ENCODE peak calls at places on chromosome 20, in eight cellular contexts. Y is SHP77, A is bronchial epithelial cell, G is A673, D is NCI-H1105, R is retinal pigment epithelial cell, Q is T-helper 17 cell, H is fibroblast of lung. L is an unnamed sample.

GRCh38 chr20:6767536-6768227 is at the start of gene BMP2:
- DNase-seq in A (no peak), H (peak; percentile 63), D (peak; percentile 66), G (peak; percentile 49), R (no peak), Y (peak; percentile 52), Q (no peak), L (peak; percentile 74)

GRCh38 chr20:59564171-59564570 is 40.2 kb upstream of the PHACTR3 start:
- DNase-seq in Q (no peak), R (no peak), H (no peak), Y (no peak), A (no peak), G (no peak), D (no peak), L (no peak)

GRCh38 chr20:41509801-41510200 is 108.4 kb downstream of the CHD6 start:
- DNase-seq in Q (no peak), R (no peak), Y (no peak), H (peak; percentile 61), A (peak; percentile 4), G (no peak), D (no peak), L (no peak)

GRCh38 chr20:35039146-35039545 is 53.5 kb downstream of the TRPC4AP start:
- DNase-seq in A (peak; percentile 86), H (no peak), D (no peak), G (no peak), Y (no peak), Q (no peak), R (no peak), L (no peak)

GRCh38 chr20:1005452-1006027 is 3.4 kb upstream of the RSPO4 start:
- DNase-seq in H (peak; percentile 2), R (peak; percentile 8), Q (no peak), A (peak; percentile 66), D (peak; percentile 17), Y (peak; percentile 7), G (peak; percentile 10), L (peak; percentile 21)

GRCh38 chr20:38536310-38536709 is 44.7 kb upstream of the ADIG start:
- DNase-seq in Q (no peak), H (peak; percentile 67), Y (no peak), G (no peak), A (peak; percentile 93), D (no peak), R (no peak), L (no peak)

GRCh38 chr20:22962567-22963439 is 72.3 kb upstream of the SSTR4 start:
- DNase-seq in Y (no peak), D (no peak), A (peak; percentile 87), R (no peak), Q (no peak), H (no peak), G (no peak), L (no peak)

GRCh38 chr20:63624486-63624885 is 2.4 kb downstream of the GMEB2 start:
- DNase-seq in H (peak; percentile 63), G (peak; percentile 89), D (no peak), Q (no peak), R (no peak), A (no peak), Y (no peak), L (no peak)

GRCh38 chr20:44491635-44492395 is 16.1 kb downstream of the TTPAL start:
- DNase-seq in G (no peak), D (no peak), Q (no peak), A (peak; percentile 14), Y (no peak), R (no peak), H (peak; percentile 69), L (no peak)

GRCh38 chr20:1825492-1825891 is 69.7 kb upstream of the SIRPA start:
- DNase-seq in A (peak; percentile 71), R (peak; percentile 69), G (no peak), H (peak; percentile 87), Y (no peak), D (no peak), Q (no peak), L (peak; percentile 11)

GRCh38 chr20:2692036-2692885 is at the start of gene EBF4:
- DNase-seq in Y (no peak), D (peak; percentile 32), Q (peak; percentile 25), R (no peak), H (peak; percentile 21), G (no peak), A (no peak), L (peak; percentile 31)

GRCh38 chr20:59043698-59044097 is 1.1 kb upstream of the PRELID3B start:
- DNase-seq in Q (no peak), Y (no peak), G (no peak), R (no peak), A (peak; percentile 55), D (no peak), H (no peak), L (no peak)

GRCh38 chr20:60055740-60056139 is 97.5 kb downstream of the CDH26 start:
- DNase-seq in G (peak; percentile 48), Q (peak; percentile 26), H (no peak), R (no peak), Y (no peak), D (no peak), A (peak; percentile 55), L (no peak)

GRCh38 chr20:1490643-1491042 is 577 bp downstream of the SIRPB2 start:
- DNase-seq in Q (no peak), A (no peak), Y (no peak), R (no peak), G (peak; percentile 21), H (no peak), D (no peak), L (no peak)

GRCh38 chr20:5841492-5841891 is 91.3 kb downstream of the SHLD1 start:
- DNase-seq in G (no peak), R (no peak), A (no peak), D (no peak), Y (no peak), H (no peak), Q (no peak), L (no peak)

GRCh38 chr20:37914672-37915433 is 11.9 kb downstream of the VSTM2L start:
- DNase-seq in Y (peak; percentile 28), G (peak; percentile 95), R (no peak), Q (no peak), D (no peak), H (no peak), A (no peak), L (no peak)

GRCh38 chr20:33858666-33859065 is 47.5 kb downstream of the CHMP4B start:
- DNase-seq in D (no peak), G (no peak), A (no peak), Y (no peak), Q (no peak), R (no peak), H (no peak), L (no peak)

GRCh38 chr20:4225778-4226177 is 210.4 kb upstream of the RNF24 start:
- DNase-seq in A (peak; percentile 63), Y (no peak), H (peak; percentile 97), Q (no peak), R (peak; percentile 88), G (no peak), D (no peak), L (peak; percentile 63)

GRCh38 chr20:5910192-5910591 is 40.1 kb downstream of the TRMT6 start:
- DNase-seq in Y (peak; percentile 20), Q (no peak), D (no peak), R (no peak), A (no peak), G (no peak), H (no peak), L (no peak)

L was measured in endothelial cell of umbilical vein.